ENCODE peak calls at places on chromosomes 2 and 18, in five cellular contexts. T, S, P, Y and A are unnamed samples.

GRCh38 chr18:63949068-63949737 is at the start of gene HMSD:
- DNase-seq in T (peak; percentile 82), S (no peak), P (peak; percentile 61), Y (peak; percentile 35), A (peak; percentile 85)

GRCh38 chr18:62634471-62634870 is 80.9 kb upstream of the PHLPP1 start:
- DNase-seq in T (no peak), S (no peak), P (no peak), Y (no peak), A (no peak)

GRCh38 chr2:67895171-67895941 is 167.4 kb downstream of the C1D start:
- DNase-seq in T (no peak), S (no peak), P (no peak), Y (no peak), A (no peak)

GRCh38 chr2:30235859-30236535 is 4.7 kb downstream of the LBH start:
- DNase-seq in T (no peak), S (no peak), P (peak; percentile 3), Y (no peak), A (no peak)

GRCh38 chr18:55401275-55401620 is 186.7 kb downstream of the TCF4 start:
- DNase-seq in T (no peak), S (no peak), P (no peak), Y (no peak), A (no peak)

GRCh38 chr2:236731767-236732580 is 162.3 kb downstream of the ACKR3 start:
- DNase-seq in T (peak; percentile 92), S (no peak), P (no peak), Y (no peak), A (no peak)

GRCh38 chr18:34929336-34929780 is 111.9 kb upstream of the MAPRE2 start:
- DNase-seq in T (no peak), S (no peak), P (no peak), Y (no peak), A (no peak)

GRCh38 chr2:18516112-18516511 is 44.3 kb downstream of the RDH14 start:
- DNase-seq in T (no peak), S (no peak), P (no peak), Y (peak; percentile 11), A (no peak)

GRCh38 chr18:59468821-59469220 is 109.8 kb upstream of the LMAN1 start:
- DNase-seq in T (no peak), S (no peak), P (no peak), Y (no peak), A (no peak)

GRCh38 chr2:202317080-202317859 is 51.7 kb downstream of the NOP58 start:
- DNase-seq in T (peak; percentile 78), S (no peak), P (peak; percentile 81), Y (no peak), A (peak; percentile 81)

GRCh38 chr18:56569391-56569790 is 69.0 kb downstream of the TXNL1 start:
- DNase-seq in T (no peak), S (no peak), P (no peak), Y (no peak), A (no peak)

GRCh38 chr2:88329815-88330603 is 122.5 kb downstream of the FOXI3 start:
- DNase-seq in T (no peak), S (no peak), P (no peak), Y (peak; percentile 85), A (peak; percentile 98)

GRCh38 chr2:155748126-155748525 is 584.4 kb downstream of the NR4A2 start:
- DNase-seq in T (no peak), S (no peak), P (no peak), Y (no peak), A (no peak)

GRCh38 chr2:229410946-229411345 is 139.9 kb upstream of the PID1 start:
- DNase-seq in T (no peak), S (no peak), P (no peak), Y (no peak), A (no peak)

GRCh38 chr18:53795610-53796009 is 428.9 kb downstream of the MBD2 start:
- DNase-seq in T (no peak), S (no peak), P (no peak), Y (no peak), A (no peak)

GRCh38 chr2:115160523-115161521 is 718.4 kb downstream of the DPP10 start:
- DNase-seq in T (peak; percentile 28), S (no peak), P (no peak), Y (peak; percentile 68), A (peak; percentile 83)

GRCh38 chr2:12096425-12096824 is 350.0 kb downstream of the LPIN1 start:
- DNase-seq in T (no peak), S (no peak), P (no peak), Y (no peak), A (no peak)

GRCh38 chr2:1886405-1886992 is 142.2 kb upstream of the PXDN start:
- DNase-seq in T (peak; percentile 88), S (peak; percentile 48), P (peak; percentile 74), Y (peak; percentile 51), A (peak; percentile 12)

GRCh38 chr2:7405861-7406715 is 488.9 kb downstream of the RNF144A start:
- DNase-seq in T (no peak), S (no peak), P (no peak), Y (no peak), A (no peak)

GRCh38 chr18:6055711-6056110 is 160.4 kb upstream of the TMEM200C start:
- DNase-seq in T (no peak), S (no peak), P (no peak), Y (no peak), A (no peak)

GRCh38 chr2:151106805-151107490 is 154.7 kb downstream of the RBM43 start:
- DNase-seq in T (no peak), S (no peak), P (no peak), Y (no peak), A (no peak)

GRCh38 chr2:27255660-27256059 is 7.2 kb downstream of the SLC30A3 start:
- DNase-seq in T (no peak), S (no peak), P (no peak), Y (no peak), A (no peak)

GRCh38 chr18:33022370-33022769 is 249.5 kb upstream of the KLHL14 start:
- DNase-seq in T (no peak), S (no peak), P (no peak), Y (no peak), A (no peak)

GRCh38 chr2:46268986-46269385 is 28.2 kb upstream of the EPAS1 start:
- DNase-seq in T (no peak), S (no peak), P (no peak), Y (no peak), A (no peak)

GRCh38 chr18:75207298-75208054 is 1.5 kb downstream of the PTGR3 start:
- DNase-seq in T (no peak), S (no peak), P (no peak), Y (peak; percentile 18), A (peak; percentile 34)

GRCh38 chr2:45980161-45980852 is 316.9 kb upstream of the EPAS1 start:
- DNase-seq in T (no peak), S (no peak), P (no peak), Y (no peak), A (no peak)

GRCh38 chr2:53058526-53058925 is 709.1 kb upstream of the CHAC2 start:
- DNase-seq in T (no peak), S (no peak), P (no peak), Y (no peak), A (no peak)

GRCh38 chr18:58183226-58183625 is 139.2 kb downstream of the NEDD4L start:
- DNase-seq in T (no peak), S (no peak), P (peak; percentile 71), Y (no peak), A (no peak)

GRCh38 chr2:189163889-189164288 is 15.7 kb downstream of the COL5A2 start:
- DNase-seq in T (no peak), S (no peak), P (no peak), Y (no peak), A (no peak)
- H3K4me1 ChIP-seq in T (peaks cover 2% of the 10 kb centered on the region), S (no peaks in the 10 kb centered on the region), P (peaks cover 16% of the 10 kb centered on the region), Y (peaks cover 2% of the 10 kb centered on the region), A (peaks cover 11% of the 10 kb centered on the region)

GRCh38 chr2:3522851-3523481 is 3.6 kb upstream of the ADI1 start:
- DNase-seq in T (peak; percentile 81), S (no peak), P (peak; percentile 55), Y (no peak), A (no peak)

GRCh38 chr2:3518496-3519254 is 656 bp downstream of the ADI1 start:
- DNase-seq in T (peak; percentile 99), S (peak; percentile 97), P (peak; percentile 97), Y (peak; percentile 99), A (peak; percentile 98)

GRCh38 chr2:3519255-3520190 is at the start of gene ADI1:
- DNase-seq in T (peak; percentile 96), S (peak; percentile 77), P (peak; percentile 89), Y (no peak), A (peak; percentile 41)

GRCh38 chr2:3517948-3518495 is 1.3 kb downstream of the ADI1 start:
- DNase-seq in T (no peak), S (no peak), P (no peak), Y (no peak), A (no peak)

DNA sequence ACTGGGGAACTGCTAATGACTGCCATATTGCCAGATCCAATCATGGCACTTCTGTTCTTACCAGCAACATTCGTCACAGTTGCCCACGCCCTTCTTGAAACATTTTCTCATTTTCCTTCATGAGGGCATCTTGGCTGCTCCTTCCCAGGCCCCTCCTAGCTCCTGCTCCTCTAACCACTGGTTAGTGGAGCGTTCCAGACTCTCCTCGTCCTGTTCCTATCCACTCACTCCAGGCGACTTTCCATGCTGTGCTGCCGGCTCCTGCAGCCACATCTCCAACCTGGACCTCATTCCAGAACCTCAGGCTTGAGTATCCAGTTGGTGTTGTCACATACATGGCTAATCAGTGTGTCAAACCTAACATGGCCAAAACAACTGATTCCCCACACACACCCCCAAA is 1.3 kb upstream of the ADI1 start:
- DNase-seq in T (no peak), S (no peak), P (no peak), Y (no peak), A (no peak)
- H3K4me1 ChIP-seq in T (peaks cover 9% of the 10 kb centered on the region), S (peaks cover 19% of the 10 kb centered on the region), P (peaks cover 73% of the 10 kb centered on the region), Y (peaks cover 3% of the 10 kb centered on the region), A (peaks cover 12% of the 10 kb centered on the region)

DNA sequence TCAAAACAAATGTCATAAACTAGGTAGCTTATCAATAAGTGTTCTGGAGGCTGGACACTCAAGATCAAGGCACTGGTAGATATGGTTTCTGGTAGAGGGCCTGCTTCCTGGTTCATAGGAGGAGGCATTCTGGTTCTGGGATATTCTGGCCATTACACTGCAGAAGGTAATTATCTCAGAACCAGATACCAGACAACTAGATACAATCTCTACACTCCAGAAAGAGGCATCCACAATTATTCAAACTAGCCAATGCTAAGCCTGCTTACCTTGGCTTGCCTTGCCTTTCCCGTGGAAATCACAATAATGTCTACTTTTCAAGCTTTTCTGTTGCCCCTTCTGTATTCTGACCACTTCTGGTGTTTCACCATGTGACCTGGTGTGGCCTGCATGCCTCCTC is 785.2 kb upstream of the GYPC start:
- DNase-seq in T (no peak), S (no peak), P (no peak), Y (no peak), A (no peak)
- H3K4me1 ChIP-seq in T (no peaks in the 10 kb centered on the region), S (no peaks in the 10 kb centered on the region), P (no peaks in the 10 kb centered on the region), Y (no peaks in the 10 kb centered on the region), A (no peaks in the 10 kb centered on the region)

GRCh38 chr2:85662899-85663683 is 4.9 kb downstream of the SFTPB start:
- DNase-seq in T (no peak), S (no peak), P (no peak), Y (no peak), A (no peak)
- H3K4me1 ChIP-seq in T (peaks cover 4% of the 10 kb centered on the region), S (no peaks in the 10 kb centered on the region), P (peaks cover 17% of the 10 kb centered on the region), Y (no peaks in the 10 kb centered on the region), A (no peaks in the 10 kb centered on the region)